ENCODE peak calls at places on chromosomes 1 and 21, in five cellular contexts. T is foreskin fibroblast, Z is neural progenitor cell, K is fibroblast of pulmonary artery, Y is dorsolateral prefrontal cortex. C is an unnamed sample.

GRCh38 chr1:234610061-234610581 is at the start of gene IRF2BP2:
- DNase-seq in K (peak), Y (peak), Z (peak), T (peak), C (no peak)

GRCh38 chr1:156812293-156812990 is 4.2 kb downstream of the SH2D2A start:
- DNase-seq in T (no peak), Z (no peak), Y (no peak), K (no peak), C (no peak)

GRCh38 chr1:172719066-172719627 is 60.2 kb downstream of the FASLG start:
- DNase-seq in K (peak), Y (no peak), Z (no peak), T (no peak), C (no peak)

GRCh38 chr1:16145030-16145987 is 10.6 kb downstream of the EPHA2 start:
- DNase-seq in Y (no peak), K (peak), T (peak), Z (peak), C (no peak)

GRCh38 chr1:98327151-98327918 is 334.2 kb upstream of the SNX7 start:
- DNase-seq in T (peak), Y (no peak), K (peak), Z (peak), C (no peak)

GRCh38 chr1:221254813-221255212 is 375.6 kb downstream of the HLX start:
- DNase-seq in Z (no peak), K (no peak), Y (no peak), T (no peak), C (no peak)

GRCh38 chr1:9341301-9341845 is 48.7 kb downstream of the SPSB1 start:
- DNase-seq in Y (no peak), T (no peak), Z (no peak), K (no peak), C (no peak)

GRCh38 chr1:233242827-233243483 is 52.6 kb downstream of the PCNX2 start:
- DNase-seq in T (no peak), Z (no peak), Y (no peak), K (no peak), C (no peak)

GRCh38 chr21:16775056-16775455 is 737.8 kb upstream of the CXADR start:
- DNase-seq in T (no peak), Y (peak), K (no peak), Z (peak), C (peak)

GRCh38 chr1:52707927-52708655 is 9.9 kb upstream of the COA7 start:
- DNase-seq in Z (no peak), K (peak), T (no peak), Y (no peak), C (no peak)

GRCh38 chr1:159817276-159818041 is 9.2 kb upstream of the SLAMF8 start:
- DNase-seq in T (no peak), Y (no peak), Z (no peak), K (peak), C (peak)

GRCh38 chr21:31110430-31110829 is 72.2 kb upstream of the KRTAP19-8 start:
- DNase-seq in K (no peak), T (no peak), Z (no peak), Y (no peak), C (no peak)

GRCh38 chr1:152917794-152918193 is 9.4 kb downstream of the IVL start:
- DNase-seq in Y (no peak), K (no peak), T (no peak), Z (no peak), C (peak)

GRCh38 chr1:162040657-162041056 is 17.0 kb upstream of the OLFML2B start:
- DNase-seq in Y (no peak), T (no peak), K (peak), Z (peak), C (no peak)

GRCh38 chr1:213988639-213989070 is 882 bp downstream of the PROX1 start:
- DNase-seq in Y (no peak), T (no peak), Z (no peak), K (no peak), C (no peak)

GRCh38 chr21:34521561-34521960 is 9.6 kb upstream of the KCNE1 start:
- DNase-seq in Y (no peak), T (no peak), Z (no peak), K (no peak), C (no peak)

GRCh38 chr1:186234976-186235686 is 139.9 kb downstream of the TPR start:
- DNase-seq in T (no peak), Y (no peak), Z (no peak), K (peak), C (no peak)

GRCh38 chr1:223067914-223068313 is 75.1 kb downstream of the TLR5 start:
- DNase-seq in T (no peak), Z (no peak), K (no peak), Y (no peak), C (no peak)

GRCh38 chr1:3924871-3925655 is 25.0 kb upstream of the C1orf174 start:
- DNase-seq in Z (no peak), K (no peak), T (no peak), Y (no peak), C (no peak)

GRCh38 chr1:91022518-91022929 is 689 bp upstream of the ZNF644 start:
- DNase-seq in T (no peak), Y (no peak), Z (peak), K (no peak), C (no peak)

GRCh38 chr1:37925316-37925715 is 21.5 kb downstream of the INPP5B start:
- DNase-seq in Z (no peak), T (no peak), K (no peak), Y (no peak), C (no peak)

GRCh38 chr21:37244506-37245083 is 22.5 kb downstream of the VPS26C start:
- DNase-seq in T (no peak), K (no peak), Z (no peak), Y (no peak), C (no peak)

GRCh38 chr1:202283379-202283844 is 58.3 kb downstream of the UBE2T start:
- DNase-seq in K (peak), Y (no peak), Z (no peak), T (peak), C (no peak)

GRCh38 chr1:235287208-235287882 is 40.6 kb downstream of the ARID4B start:
- DNase-seq in Z (peak), T (no peak), Y (no peak), K (no peak), C (no peak)

GRCh38 chr1:197521118-197521739 is 253.2 kb downstream of the CRB1 start:
- DNase-seq in T (no peak), Y (no peak), K (peak), Z (peak), C (no peak)

GRCh38 chr1:49408346-49408745 is 615.4 kb downstream of the AGBL4 start:
- DNase-seq in T (no peak), Z (no peak), Y (no peak), K (no peak), C (no peak)

GRCh38 chr21:44390886-44391285 is 37.5 kb downstream of the TRPM2 start:
- DNase-seq in K (no peak), Z (no peak), Y (no peak), T (no peak), C (no peak)

GRCh38 chr1:145545055-145545454 is 62.7 kb upstream of the GPR89A start:
- DNase-seq in K (no peak), Y (no peak), T (no peak), Z (no peak), C (no peak)

GRCh38 chr1:173409613-173410012 is 67.5 kb upstream of the PRDX6 start:
- DNase-seq in K (peak), Y (no peak), T (peak), Z (no peak), C (no peak)

GRCh38 chr1:226126824-226127591 is 59.5 kb downstream of the ACBD3 start:
- DNase-seq in Z (no peak), Y (no peak), T (no peak), K (no peak), C (no peak)

GRCh38 chr21:29849735-29850176 is 90.0 kb downstream of the GRIK1 start:
- DNase-seq in Z (peak), K (peak), Y (peak), T (peak), C (no peak)

GRCh38 chr1:217627431-217627830 is 3.5 kb downstream of the GPATCH2 start:
- DNase-seq in T (no peak), K (no peak), Y (no peak), Z (no peak), C (no peak)

DNA sequence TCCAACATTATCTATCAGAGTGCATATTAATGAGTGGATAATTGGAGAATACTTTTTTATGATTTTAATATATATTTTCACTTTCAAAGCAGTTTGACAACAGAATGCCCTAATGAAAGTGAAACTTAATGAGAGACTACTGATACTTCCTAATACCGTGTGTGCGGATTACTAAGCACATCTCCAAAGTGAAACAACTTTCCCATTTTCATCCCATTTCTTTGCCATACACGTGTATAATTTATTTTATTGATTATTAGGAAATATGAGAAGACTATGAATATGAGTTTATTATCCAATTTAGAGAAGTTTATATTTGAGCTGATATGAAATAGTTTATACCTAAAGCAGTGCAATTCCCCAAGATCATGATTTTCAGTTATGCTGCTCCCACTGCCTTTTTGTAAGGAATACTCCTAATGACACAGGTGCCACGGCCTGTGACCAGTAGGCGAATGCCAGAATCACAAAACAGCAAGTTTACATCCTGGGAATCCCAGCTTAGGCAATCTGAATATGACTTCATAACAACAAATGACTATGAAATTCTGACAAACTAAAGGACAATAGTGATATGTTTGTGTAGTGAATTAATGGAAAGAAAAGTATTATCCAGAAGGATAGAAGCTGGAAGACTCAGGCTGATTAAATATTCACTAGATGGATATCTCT is 202.9 kb downstream of the NCAM2 start:
- DNase-seq in Y (no peak), T (no peak), K (peak), Z (no peak), C (no peak)
- H3K4me3 ChIP-seq in Y (no peak), T (no peak), K (peak), Z (no peak), C (peak)

DNA sequence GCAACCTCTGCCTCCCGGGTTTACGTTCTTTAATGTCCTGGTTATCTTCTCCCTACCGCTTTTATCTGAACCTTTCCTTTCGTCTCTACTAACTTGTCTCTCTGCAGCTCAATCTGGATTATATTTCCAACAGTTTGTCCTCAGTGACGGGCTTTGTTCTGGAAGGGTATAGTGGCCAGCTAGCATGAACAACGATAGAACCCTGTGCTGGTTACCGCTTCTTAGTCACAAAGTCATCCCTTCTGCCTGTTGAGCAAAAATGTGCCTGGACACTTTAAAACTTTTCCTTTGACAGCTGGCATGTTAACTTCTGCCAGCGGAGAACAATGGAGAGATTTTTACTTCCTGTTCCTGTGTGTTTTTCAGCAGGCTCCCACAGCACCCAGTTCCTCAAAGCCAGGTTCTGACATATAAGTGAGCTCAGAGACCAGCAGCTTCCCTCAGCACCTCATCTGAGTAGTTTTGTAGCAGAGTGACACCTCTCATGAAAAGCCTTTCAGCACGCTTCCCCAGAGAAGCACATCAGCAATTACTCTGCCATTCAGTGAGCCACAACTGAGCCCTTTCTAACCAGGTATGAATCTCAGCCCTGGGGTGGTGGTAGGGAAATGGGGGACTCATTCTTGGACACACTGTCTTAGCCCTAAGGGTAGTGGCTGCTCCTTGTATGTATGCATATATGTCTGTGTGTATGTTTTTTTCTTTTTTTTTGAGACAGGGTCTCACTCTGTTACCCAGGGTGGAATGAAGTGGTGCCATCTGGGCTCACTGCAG is 23.6 kb upstream of the CCDC17 start:
- DNase-seq in Z (no peak), Y (no peak), K (peak), T (no peak), C (no peak)
- H3K4me3 ChIP-seq in Z (no peak), Y (no peak), K (peak), T (no peak), C (no peak)

GRCh38 chr1:26126321-26127084 is 14.9 kb downstream of the PDIK1L start:
- DNase-seq in T (no peak), Z (no peak), Y (no peak), K (peak), C (no peak)
- H3K4me3 ChIP-seq in T (no peak), Z (no peak), Y (peak), K (no peak), C (no peak)

GRCh38 chr1:42386051-42386450 is 5.5 kb downstream of the RIMKLA start:
- DNase-seq in Z (no peak), T (no peak), K (no peak), Y (no peak), C (no peak)

GRCh38 chr1:42380617-42381423 is at the start of gene RIMKLA:
- DNase-seq in Z (peak), Y (peak), T (no peak), K (peak), C (no peak)

GRCh38 chr1:42385283-42385682 is 4.7 kb downstream of the RIMKLA start:
- DNase-seq in Z (no peak), K (peak), T (no peak), Y (no peak), C (no peak)

GRCh38 chr1:42379794-42380616 is 587 bp upstream of the RIMKLA start:
- DNase-seq in T (peak), Y (no peak), Z (peak), K (peak), C (no peak)

DNA sequence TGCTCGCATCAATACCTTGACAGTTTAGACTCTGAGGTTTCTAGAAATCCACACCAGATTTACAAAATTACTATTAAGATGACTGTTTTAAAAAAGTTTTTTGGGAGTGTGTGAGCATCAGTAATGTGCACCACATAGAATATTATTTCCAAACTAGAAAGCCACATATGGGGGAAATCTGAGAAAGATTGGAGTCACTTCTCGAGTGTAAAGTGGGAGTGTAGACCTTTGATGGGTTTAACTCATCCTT is 757 bp downstream of the RIMKLA start:
- DNase-seq in K (no peak), T (no peak), Y (no peak), Z (no peak), C (no peak)
- H3K4me3 ChIP-seq in K (no peak), T (no peak), Y (peak), Z (peak), C (peak)

DNA sequence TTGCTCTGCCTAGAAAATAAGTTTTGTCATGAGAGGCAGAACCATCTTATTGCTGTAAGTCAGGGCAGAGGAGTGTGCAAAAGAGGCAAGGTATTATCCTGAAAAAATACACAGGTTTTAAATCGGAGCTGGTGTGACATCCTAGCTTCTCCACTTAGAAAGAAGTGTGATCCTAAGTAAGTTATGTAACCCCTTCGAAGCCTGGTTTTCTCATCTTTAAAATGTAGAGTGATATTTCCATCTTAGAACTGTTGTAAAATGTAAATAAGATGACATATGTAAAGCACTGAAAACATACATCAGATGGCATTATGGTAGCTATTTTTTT is 65.1 kb downstream of the IER5 start:
- DNase-seq in K (no peak), T (no peak), Z (no peak), Y (no peak), C (no peak)
- H3K4me3 ChIP-seq in K (no peak), T (no peak), Z (no peak), Y (no peak), C (no peak)

DNA sequence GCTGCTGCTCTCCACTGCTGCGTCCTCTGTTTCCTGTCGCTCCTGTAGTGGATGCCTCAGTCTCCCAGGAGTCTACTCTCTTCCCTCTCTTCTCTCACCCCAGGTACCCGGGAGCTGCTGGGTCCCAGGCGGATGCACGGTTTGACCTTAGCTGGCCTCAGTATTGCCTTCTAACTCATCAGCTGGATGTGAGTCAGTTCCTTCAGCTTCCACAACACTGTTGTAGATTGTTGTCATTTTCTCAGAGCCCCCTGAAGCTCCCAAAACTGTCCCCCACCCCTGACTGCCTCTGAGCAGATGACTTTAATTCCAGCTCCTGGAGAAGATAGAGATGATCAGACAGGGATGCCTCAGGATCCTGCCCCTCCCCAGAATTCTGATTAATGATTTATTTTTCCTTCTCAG is 7.2 kb downstream of the CNIH3 start:
- DNase-seq in K (no peak), T (peak), Y (no peak), Z (no peak), C (no peak)
- H3K4me3 ChIP-seq in K (no peak), T (no peak), Y (no peak), Z (no peak), C (no peak)

C was measured in LNCaP clone FGC.